ENCODE peak calls at places on chromosomes 1 and 21, in eight cellular contexts. B is HepG2, R is GM23338, C is HCT116, T is HL-60, X is SK-N-SH, H is K562, M is GM12878. G is an unnamed sample.

GRCh38 chr21:15686506-15686905 is 43.3 kb upstream of the USP25 start:
- DNase-seq in B (no peak), R (no peak), C (no peak), T (peak), X (no peak), H (no peak), M (no peak), G (no peak)

GRCh38 chr1:96981181-96981580 is 259.6 kb downstream of the PTBP2 start:
- DNase-seq in B (no peak), R (no peak), C (no peak), T (no peak), X (no peak), H (no peak), M (no peak), G (no peak)

GRCh38 chr1:31101147-31101502 is 35.6 kb upstream of the PUM1 start:
- DNase-seq in B (peak), R (no peak), C (no peak), T (no peak), X (peak), H (peak), M (no peak), G (no peak)

GRCh38 chr1:29960906-29961675 is 724.8 kb downstream of the PTPRU start:
- DNase-seq in B (no peak), R (peak), C (no peak), T (no peak), X (peak), H (no peak), M (no peak), G (no peak)

GRCh38 chr1:41662061-41662655 is 177.7 kb upstream of the EDN2 start:
- DNase-seq in B (no peak), R (peak), C (peak), T (no peak), X (peak), H (no peak), M (no peak), G (no peak)

GRCh38 chr1:173253046-173253445 is 45.9 kb upstream of the TNFSF4 start:
- DNase-seq in B (no peak), R (no peak), C (no peak), T (no peak), X (no peak), H (no peak), M (no peak), G (no peak)

GRCh38 chr1:205286335-205286950 is 35.1 kb downstream of the NUAK2 start:
- DNase-seq in B (no peak), R (no peak), C (no peak), T (peak), X (no peak), H (no peak), M (peak), G (no peak)

GRCh38 chr1:154773551-154773950 is 96.5 kb downstream of the KCNN3 start:
- DNase-seq in B (no peak), R (no peak), C (no peak), T (no peak), X (no peak), H (no peak), M (no peak), G (no peak)

GRCh38 chr1:204578867-204579664 is 62.9 kb downstream of the MDM4 start:
- DNase-seq in B (no peak), R (peak), C (no peak), T (no peak), X (no peak), H (no peak), M (peak), G (no peak)

GRCh38 chr1:153630384-153630783 is 2.1 kb downstream of the S100A1 start:
- DNase-seq in B (no peak), R (no peak), C (no peak), T (no peak), X (no peak), H (no peak), M (no peak), G (no peak)

GRCh38 chr21:27734146-27734545 is 767.3 kb upstream of the ADAMTS5 start:
- DNase-seq in B (no peak), R (no peak), C (no peak), T (no peak), X (no peak), H (no peak), M (no peak), G (no peak)

GRCh38 chr21:14863745-14864210 is 201.0 kb downstream of the NRIP1 start:
- DNase-seq in B (peak), R (no peak), C (no peak), T (peak), X (no peak), H (peak), M (no peak), G (no peak)

GRCh38 chr21:36988536-36988935 is 18.0 kb upstream of the RIPPLY3 start:
- DNase-seq in B (no peak), R (no peak), C (no peak), T (no peak), X (peak), H (no peak), M (no peak), G (no peak)

GRCh38 chr1:66752000-66752592 is at the start of gene DYNLT5:
- DNase-seq in B (no peak), R (peak), C (no peak), T (peak), X (no peak), H (no peak), M (no peak), G (no peak)

GRCh38 chr1:214747050-214747615 is 144.1 kb downstream of the CENPF start:
- DNase-seq in B (no peak), R (no peak), C (no peak), T (no peak), X (no peak), H (no peak), M (no peak), G (no peak)

GRCh38 chr1:223609961-223610360 is 55.5 kb downstream of the CAPN8 start:
- DNase-seq in B (no peak), R (no peak), C (no peak), T (no peak), X (no peak), H (no peak), M (no peak), G (no peak)

GRCh38 chr1:186046437-186047233 is 312.4 kb downstream of the HMCN1 start:
- DNase-seq in B (no peak), R (no peak), C (no peak), T (no peak), X (no peak), H (peak), M (no peak), G (no peak)

GRCh38 chr1:63343922-63344321 is 21.6 kb downstream of the FOXD3 start:
- DNase-seq in B (no peak), R (peak), C (no peak), T (no peak), X (no peak), H (no peak), M (no peak), G (no peak)

GRCh38 chr1:921011-921837 is 2.5 kb upstream of the SAMD11 start:
- DNase-seq in B (peak), R (peak), C (peak), T (peak), X (peak), H (peak), M (no peak), G (no peak)

GRCh38 chr1:205493241-205494085 is 11.0 kb upstream of the CDK18 start:
- DNase-seq in B (peak), R (no peak), C (no peak), T (no peak), X (peak), H (no peak), M (no peak), G (no peak)

GRCh38 chr1:10253755-10254154 is 43.4 kb downstream of the KIF1B start:
- DNase-seq in B (no peak), R (no peak), C (no peak), T (no peak), X (peak), H (no peak), M (no peak), G (no peak)

GRCh38 chr21:36751383-36751782 is 52.5 kb downstream of the SIM2 start:
- DNase-seq in B (no peak), R (peak), C (no peak), T (no peak), X (no peak), H (no peak), M (no peak), G (no peak)

GRCh38 chr1:160090760-160091159 is 7.7 kb downstream of the IGSF8 start:
- DNase-seq in B (no peak), R (no peak), C (no peak), T (no peak), X (no peak), H (no peak), M (no peak), G (no peak)

GRCh38 chr21:39867198-39867650 is at the start of gene PCP4:
- DNase-seq in B (peak), R (peak), C (peak), T (peak), X (peak), H (peak), M (no peak), G (no peak)

GRCh38 chr1:59178803-59179202 is 118.1 kb upstream of the FGGY start:
- DNase-seq in B (no peak), R (no peak), C (no peak), T (no peak), X (no peak), H (no peak), M (no peak), G (no peak)

GRCh38 chr1:8661185-8662110 is 156.0 kb downstream of the RERE start:
- DNase-seq in B (no peak), R (peak), C (no peak), T (no peak), X (no peak), H (peak), M (peak), G (peak)

GRCh38 chr1:158037876-158038359 is 44.5 kb downstream of the KIRREL1 start:
- DNase-seq in B (no peak), R (no peak), C (no peak), T (no peak), X (no peak), H (no peak), M (no peak), G (no peak)

GRCh38 chr1:187691439-187691838 is 862.7 kb downstream of the PLA2G4A start:
- DNase-seq in B (peak), R (no peak), C (peak), T (no peak), X (no peak), H (no peak), M (no peak), G (peak)

GRCh38 chr1:215793210-215793609 is 226.1 kb downstream of the KCTD3 start:
- DNase-seq in B (no peak), R (peak), C (no peak), T (no peak), X (no peak), H (no peak), M (no peak), G (no peak)

DNA sequence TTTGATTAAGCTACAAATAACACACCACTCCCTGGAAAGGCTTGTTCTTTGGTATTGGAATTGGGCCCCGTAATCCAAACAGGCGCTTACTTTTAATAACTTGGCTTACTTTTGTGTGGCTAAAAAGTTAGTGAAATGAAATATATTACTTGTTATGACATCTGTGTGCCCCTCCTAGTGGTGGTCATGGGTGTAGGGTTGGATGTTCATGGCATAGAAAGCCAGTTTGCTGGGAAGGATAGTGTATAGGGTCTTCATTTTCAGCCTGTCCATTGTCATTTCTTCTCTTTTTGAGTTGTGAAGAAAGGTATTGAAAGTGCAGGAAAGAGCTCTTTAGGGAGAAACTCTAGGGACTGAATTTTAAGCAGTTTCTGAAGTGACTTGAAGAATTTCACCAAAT is 5.9 kb downstream of the CDC14A start:
- DNase-seq in B (no peak), R (peak), C (no peak), T (no peak), X (peak), H (no peak), M (no peak), G (no peak)
- TF ChIP-seq CTCF in B (peak), R (peak), C (peak), T (no peak), X (peak), H (peak), M (peak), G (peak)

GRCh38 chr1:230375795-230376194 is 50.3 kb downstream of the PGBD5 start:
- DNase-seq in B (no peak), R (no peak), C (no peak), T (no peak), X (no peak), H (no peak), M (no peak), G (no peak)
- TF ChIP-seq REST in B (no peak), R (no peak), C (no peak), T (no peak), X (no peak), H (no peak), M (no peak), G (no peak)

DNA sequence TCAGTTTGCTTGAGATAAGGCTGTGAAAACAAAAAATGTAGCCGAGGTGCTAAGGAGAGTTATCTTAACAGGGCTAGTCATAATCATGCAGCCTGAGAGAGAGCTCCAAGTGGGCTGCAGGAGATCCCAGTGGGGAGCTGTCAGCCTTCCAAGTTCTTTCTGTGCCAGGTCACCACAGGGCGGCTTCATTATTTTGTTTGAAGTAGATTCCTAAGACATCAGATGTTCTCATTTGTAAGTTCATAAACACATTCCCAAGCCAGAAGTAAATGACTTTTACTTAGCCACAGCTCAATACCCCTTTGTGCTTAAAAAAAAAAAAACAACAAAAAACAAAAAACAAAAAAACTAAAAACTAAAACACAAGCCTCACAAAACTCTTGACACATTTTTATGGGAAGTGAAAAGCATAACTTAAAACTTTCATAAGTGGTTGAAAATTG is 8.5 kb downstream of the CDC14A start:
- DNase-seq in B (no peak), R (no peak), C (no peak), T (no peak), X (no peak), H (peak), M (no peak), G (no peak)
- TF ChIP-seq POLR2AphosphoS5 in B (no peak), R (no peak), C (no peak), T (no peak), X (no peak), H (no peak), M (no peak), G (no peak)

GRCh38 chr1:68815632-68816031 is 318.8 kb upstream of the DEPDC1 start:
- DNase-seq in B (no peak), R (no peak), C (no peak), T (no peak), X (peak), H (no peak), M (no peak), G (no peak)

GRCh38 chr1:68814067-68814466 is 317.2 kb upstream of the DEPDC1 start:
- DNase-seq in B (no peak), R (no peak), C (no peak), T (no peak), X (no peak), H (no peak), M (no peak), G (no peak)

GRCh38 chr1:68819190-68819829 is 322.4 kb upstream of the DEPDC1 start:
- DNase-seq in B (no peak), R (peak), C (peak), T (no peak), X (peak), H (no peak), M (no peak), G (no peak)
- TF ChIP-seq CTCF in B (no peak), R (peak), C (peak), T (no peak), X (peak), H (no peak), M (no peak), G (peak)

GRCh38 chr1:68906431-68906830 is 409.5 kb upstream of the DEPDC1 start:
- DNase-seq in B (no peak), R (no peak), C (no peak), T (no peak), X (no peak), H (no peak), M (no peak), G (no peak)
- TF ChIP-seq REST in B (no peak), R (no peak), C (no peak), T (no peak), X (no peak), H (no peak), M (no peak), G (no peak)

DNA sequence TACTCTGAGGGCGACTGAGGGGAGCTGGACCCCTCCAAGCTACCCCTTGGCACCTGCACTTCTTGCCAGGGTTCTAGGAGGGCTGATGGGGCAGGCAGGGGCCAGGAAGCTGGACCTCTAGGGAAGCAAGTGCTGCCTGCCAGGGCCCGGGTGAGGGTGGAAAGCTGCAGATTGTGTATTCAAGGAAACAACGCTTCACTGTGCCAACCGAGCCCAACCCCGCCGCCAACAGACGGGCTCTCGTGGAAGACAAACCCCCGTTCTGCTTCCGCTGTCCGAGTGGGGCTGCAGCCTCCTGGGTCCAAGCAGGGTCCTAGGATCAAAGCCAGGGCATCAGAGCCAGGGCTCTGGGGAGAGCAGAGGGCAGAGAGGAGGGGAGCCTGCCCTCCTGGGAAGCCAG is 3.2 kb downstream of the EFHD2 start:
- DNase-seq in B (no peak), R (no peak), C (no peak), T (no peak), X (no peak), H (no peak), M (no peak), G (no peak)
- TF ChIP-seq POLR2AphosphoS5 in B (no peak), R (no peak), C (no peak), T (no peak), X (no peak), H (no peak), M (no peak), G (no peak)

GRCh38 chr1:244864253-244865027 is at the start of gene HNRNPU:
- DNase-seq in B (peak), R (peak), C (peak), T (peak), X (peak), H (peak), M (peak), G (peak)
- TF ChIP-seq CTCF in B (peak), R (peak), C (peak), T (no peak), X (peak), H (peak), M (peak), G (no peak)

GRCh38 chr1:212458817-212459216 is 26.1 kb downstream of the NENF start:
- DNase-seq in B (no peak), R (no peak), C (no peak), T (no peak), X (no peak), H (peak), M (no peak), G (no peak)
- TF ChIP-seq REST in B (no peak), R (no peak), C (no peak), T (no peak), X (no peak), H (no peak), M (no peak), G (no peak)

GRCh38 chr21:44021064-44021463 is 9.0 kb downstream of the TRAPPC10 start:
- DNase-seq in B (peak), R (no peak), C (no peak), T (no peak), X (no peak), H (no peak), M (no peak), G (no peak)
- TF ChIP-seq POLR2AphosphoS5 in B (no peak), R (no peak), C (no peak), T (no peak), X (no peak), H (no peak), M (no peak), G (no peak)

G was measured in Panc1.